ENCODE peak calls at places on chromosomes 1 and 21, in four cellular contexts. Y is naive thymus-derived CD8-positive, alpha-beta T cell; V is NCI-H1092; G is PC-3. W is an unnamed sample.

GRCh38 chr1:3753656-3754454 is 1.6 kb downstream of the CCDC27 start:
- DNase-seq in G (no peak), Y (no peak), V (no peak), W (no peak)

GRCh38 chr1:116987256-116987555 is 14.4 kb upstream of the CD101 start:
- DNase-seq in V (no peak), Y (peak), G (no peak), W (no peak)

GRCh38 chr1:221672160-221672762 is 69.6 kb downstream of the DUSP10 start:
- DNase-seq in V (no peak), G (peak), Y (no peak), W (no peak)

GRCh38 chr1:91682882-91683597 is 182.4 kb downstream of the CDC7 start:
- DNase-seq in G (no peak), Y (no peak), V (no peak), W (no peak)

GRCh38 chr1:116134178-116134773 is 23.1 kb downstream of the MAB21L3 start:
- DNase-seq in G (peak), Y (no peak), V (no peak), W (no peak)

GRCh38 chr21:44291936-44292811 is 6.5 kb downstream of the AIRE start:
- DNase-seq in V (no peak), Y (no peak), G (no peak), W (no peak)

GRCh38 chr1:91015358-91015780 is 6.5 kb downstream of the ZNF644 start:
- DNase-seq in V (no peak), Y (no peak), G (peak), W (no peak)

GRCh38 chr21:17451364-17451869 is 61.4 kb upstream of the CXADR start:
- DNase-seq in G (peak), Y (no peak), V (no peak), W (no peak)

GRCh38 chr1:25820247-25821111 is 725 bp downstream of the MTFR1L start:
- DNase-seq in G (peak), V (peak), Y (peak), W (no peak)

GRCh38 chr1:153493343-153493960 is 33.0 kb upstream of the S100A7 start:
- DNase-seq in V (no peak), Y (no peak), G (no peak), W (no peak)

GRCh38 chr1:6351480-6352137 is 42.0 kb downstream of the ACOT7 start:
- DNase-seq in G (no peak), V (peak), Y (no peak), W (no peak)

GRCh38 chr1:210330279-210330866 is 1.7 kb downstream of the HHAT start:
- DNase-seq in V (no peak), Y (no peak), G (no peak), W (no peak)

GRCh38 chr1:50329332-50329932 is 93.8 kb downstream of the DMRTA2 start:
- DNase-seq in Y (no peak), V (no peak), G (peak), W (no peak)

GRCh38 chr1:111587509-111588174 is 31.9 kb upstream of the RAP1A start:
- DNase-seq in G (no peak), Y (no peak), V (no peak), W (no peak)